ENCODE peak calls at places on chromosomes 4 and X, in six cellular contexts. X, F, M, S, C and B are unnamed samples.
A peak's percentile ranks its signal among the peaks of the same experiment; 100 is the strongest.

GRCh38 chr4:100311181-100311580 is 120.9 kb upstream of the DDIT4L start:
- DNase-seq in X (no peak), F (no peak), M (no peak), S (no peak), C (no peak), B (no peak)

GRCh38 chr4:52822583-52823477 is 39.3 kb upstream of the RASL11B start:
- DNase-seq in X (peak; percentile 76), F (no peak), M (peak; percentile 98), S (no peak), C (no peak), B (no peak)

GRCh38 chr4:94739741-94740140 is 18.0 kb upstream of the BMPR1B start:
- DNase-seq in X (no peak), F (no peak), M (no peak), S (no peak), C (no peak), B (no peak)

GRCh38 chrX:97835969-97836368 is 952.3 kb downstream of the RPA4 start:
- DNase-seq in X (no peak), F (no peak), M (no peak), S (no peak), C (no peak), B (no peak)

GRCh38 chr4:906311-907102 is 25.6 kb downstream of the GAK start:
- DNase-seq in X (no peak), F (no peak), M (no peak), S (no peak), C (no peak), B (no peak)

GRCh38 chr4:57270350-57270749 is 160.2 kb upstream of the IGFBP7 start:
- DNase-seq in X (no peak), F (no peak), M (peak; percentile 1), S (no peak), C (no peak), B (no peak)

GRCh38 chrX:100411802-100412333 is 1.8 kb upstream of the PCDH19 start:
- DNase-seq in X (no peak), F (no peak), M (no peak), S (no peak), C (no peak), B (no peak)

GRCh38 chr4:73721901-73722300 is 18.5 kb upstream of the CXCL8 start:
- DNase-seq in X (peak; percentile 33), F (no peak), M (no peak), S (no peak), C (no peak), B (no peak)

GRCh38 chrX:150229030-150229429 is 134.1 kb upstream of the MAMLD1 start:
- DNase-seq in X (no peak), F (no peak), M (no peak), S (no peak), C (no peak), B (no peak)

GRCh38 chr4:68145261-68145660 is 15.6 kb upstream of the TMPRSS11F start:
- DNase-seq in X (no peak), F (no peak), M (no peak), S (no peak), C (no peak), B (no peak)

GRCh38 chr4:144820706-144821105 is 174.8 kb downstream of the HHIP start:
- DNase-seq in X (peak; percentile 2), F (peak; percentile 37), M (peak; percentile 74), S (no peak), C (no peak), B (no peak)

GRCh38 chr4:76407440-76408119 is 13.4 kb downstream of the CCDC158 start:
- DNase-seq in X (no peak), F (no peak), M (no peak), S (no peak), C (no peak), B (no peak)

GRCh38 chrX:118459494-118459893 is 36.1 kb upstream of the DOCK11 start:
- DNase-seq in X (peak; percentile 47), F (no peak), M (peak; percentile 66), S (peak; percentile 43), C (no peak), B (no peak)

DNA sequence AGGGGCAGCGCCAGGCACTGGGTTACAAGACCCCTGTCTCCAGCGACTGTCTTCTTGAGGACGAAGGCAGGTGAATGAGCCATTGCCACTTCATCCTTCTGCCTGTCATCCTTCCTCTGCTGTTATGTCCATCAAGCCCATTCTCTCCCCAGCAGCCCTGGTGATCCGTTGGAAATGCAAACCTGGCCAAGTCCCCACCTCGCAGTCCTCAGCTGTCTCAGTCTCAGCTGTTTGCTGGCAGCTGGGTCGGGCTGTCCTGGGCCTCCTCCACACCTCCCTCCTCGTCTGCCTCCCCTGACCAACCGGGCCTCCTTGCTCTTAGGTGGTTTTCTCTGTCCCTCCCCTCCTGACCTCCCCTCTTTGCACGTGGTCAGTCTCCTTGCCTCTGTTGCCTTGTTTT is 38.0 kb downstream of the PTTG2 start:
- DNase-seq in X (no peak), F (no peak), M (no peak), S (no peak), C (no peak), B (no peak)
- H3K4me1 ChIP-seq in X (peaks cover 3% of the 10 kb centered on the region), F (peaks cover 16% of the 10 kb centered on the region), M (no peaks in the 10 kb centered on the region), S (peaks cover 8% of the 10 kb centered on the region), C (peaks cover 18% of the 10 kb centered on the region), B (peaks cover 2% of the 10 kb centered on the region)

GRCh38 chrX:62928906-62929305 is 422.2 kb downstream of the SPIN4 start:
- DNase-seq in X (no peak), F (no peak), M (no peak), S (no peak), C (no peak), B (no peak)

DNA sequence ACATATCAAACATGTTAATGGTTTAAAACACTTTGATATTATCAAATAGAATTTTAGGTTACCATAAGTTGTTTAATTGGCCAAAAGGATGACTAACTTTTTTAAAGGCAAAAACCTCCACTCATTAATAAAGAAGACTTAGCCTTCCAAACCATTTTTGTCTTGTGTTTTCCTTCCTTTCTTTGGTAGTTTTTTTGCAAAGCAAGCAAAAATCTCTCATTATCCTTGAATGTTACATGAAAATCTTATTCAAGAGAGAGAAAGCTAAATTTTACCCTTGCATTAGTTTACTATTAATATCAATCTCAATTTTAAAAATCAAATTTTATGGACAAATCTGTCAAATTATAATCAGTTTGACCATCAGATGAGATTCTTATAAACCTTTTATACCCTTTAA is 419.5 kb downstream of the SPIN4 start:
- DNase-seq in X (no peak), F (no peak), M (no peak), S (no peak), C (no peak), B (no peak)
- H3K9me3 ChIP-seq in X (peaks cover 4% of the 10 kb centered on the region), F (no peaks in the 10 kb centered on the region), M (no peaks in the 10 kb centered on the region), S (peaks cover 6% of the 10 kb centered on the region), C (no peaks in the 10 kb centered on the region), B (no peaks in the 10 kb centered on the region)

GRCh38 chr4:168841682-168842019 is 168.4 kb downstream of the CBR4 start:
- DNase-seq in X (no peak), F (no peak), M (no peak), S (no peak), C (no peak), B (no peak)
- H3K4me1 ChIP-seq in X (peaks cover 38% of the 10 kb centered on the region), F (peaks cover 52% of the 10 kb centered on the region), M (peaks cover 7% of the 10 kb centered on the region), S (no peaks in the 10 kb centered on the region), C (peaks cover 73% of the 10 kb centered on the region), B (peaks cover 4% of the 10 kb centered on the region)

DNA sequence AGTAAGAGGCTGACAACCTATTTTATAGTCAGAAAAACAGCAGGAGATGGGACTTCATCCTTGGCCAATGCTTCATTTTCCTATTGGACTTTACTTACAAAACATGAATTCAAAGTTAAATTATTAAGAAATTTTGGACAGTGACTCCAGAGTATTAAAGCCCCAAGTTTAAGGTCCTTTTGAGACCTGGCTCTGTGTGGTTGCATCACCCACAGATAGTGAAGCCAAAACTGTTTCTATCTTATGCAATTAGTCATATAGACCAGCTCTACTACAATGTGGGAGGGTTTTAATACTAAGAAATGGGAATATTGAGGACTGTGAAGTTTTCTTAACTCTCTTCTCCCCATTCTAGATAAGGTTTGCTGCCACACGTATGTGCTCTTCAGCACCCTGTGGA is 196.7 kb upstream of the AR start:
- DNase-seq in X (no peak), F (no peak), M (no peak), S (no peak), C (no peak), B (no peak)
- H3K9me3 ChIP-seq in X (no peaks in the 10 kb centered on the region), F (no peaks in the 10 kb centered on the region), M (no peaks in the 10 kb centered on the region), S (no peaks in the 10 kb centered on the region), C (no peaks in the 10 kb centered on the region), B (no peaks in the 10 kb centered on the region)

GRCh38 chrX:77771601-77772000 is 14.4 kb downstream of the ATRX start:
- DNase-seq in X (no peak), F (no peak), M (no peak), S (no peak), C (no peak), B (no peak)

GRCh38 chrX:77779695-77780094 is 6.3 kb downstream of the ATRX start:
- DNase-seq in X (no peak), F (no peak), M (no peak), S (no peak), C (no peak), B (no peak)

GRCh38 chrX:77776648-77777047 is 9.4 kb downstream of the ATRX start:
- DNase-seq in X (no peak), F (no peak), M (no peak), S (no peak), C (no peak), B (no peak)
- H3K4me1 ChIP-seq in X (no peaks in the 10 kb centered on the region), F (no peaks in the 10 kb centered on the region), M (no peaks in the 10 kb centered on the region), S (no peaks in the 10 kb centered on the region), C (peaks cover 8% of the 10 kb centered on the region), B (peaks cover 13% of the 10 kb centered on the region)

GRCh38 chrX:75106772-75107171 is 49.3 kb downstream of the ABCB7 start:
- DNase-seq in X (no peak), F (no peak), M (no peak), S (no peak), C (no peak), B (no peak)
- H3K9me3 ChIP-seq in X (no peaks in the 10 kb centered on the region), F (no peaks in the 10 kb centered on the region), M (no peaks in the 10 kb centered on the region), S (no peaks in the 10 kb centered on the region), C (no peaks in the 10 kb centered on the region), B (no peaks in the 10 kb centered on the region)

GRCh38 chrX:19811807-19812604 is 75.4 kb downstream of the SH3KBP1 start:
- DNase-seq in X (peak; percentile 87), F (peak; percentile 66), M (peak; percentile 89), S (no peak), C (no peak), B (no peak)

GRCh38 chrX:19807414-19807813 is 80.0 kb downstream of the SH3KBP1 start:
- DNase-seq in X (no peak), F (no peak), M (no peak), S (no peak), C (no peak), B (no peak)

GRCh38 chrX:19814240-19814639 is 73.2 kb downstream of the SH3KBP1 start:
- DNase-seq in X (no peak), F (no peak), M (no peak), S (no peak), C (no peak), B (no peak)

GRCh38 chrX:19810370-19810769 is 77.0 kb downstream of the SH3KBP1 start:
- DNase-seq in X (no peak), F (no peak), M (no peak), S (peak; percentile 48), C (no peak), B (no peak)

GRCh38 chrX:19810809-19811208 is 76.6 kb downstream of the SH3KBP1 start:
- DNase-seq in X (peak; percentile 48), F (no peak), M (peak; percentile 88), S (no peak), C (no peak), B (no peak)
- H3K4me1 ChIP-seq in X (peaks cover 6% of the 10 kb centered on the region), F (peaks cover 14% of the 10 kb centered on the region), M (peaks cover 2% of the 10 kb centered on the region), S (no peaks in the 10 kb centered on the region), C (peaks cover 9% of the 10 kb centered on the region), B (peaks cover 2% of the 10 kb centered on the region)